ENCODE peak calls at places on chromosomes 6 and 20, in seven cellular contexts. One of them, this sample, is unnamed.

GRCh38 chr6:87136963-87137362 is 18.4 kb upstream of the ZNF292 start:
- DNase-seq in stomach: no peak
- DNase-seq in K562: no peak
- DNase-seq in H1: no peak
- DNase-seq in vagina: no peak
- DNase-seq in sigmoid colon: no peak
- DNase-seq in A549: no peak
- DNase-seq in this sample: no peak

GRCh38 chr6:104689551-104690205 is 170.0 kb downstream of the HACE1 start:
- DNase-seq in stomach: no peak
- DNase-seq in K562: no peak
- DNase-seq in H1: no peak
- DNase-seq in vagina: no peak
- DNase-seq in sigmoid colon: no peak
- DNase-seq in A549: no peak
- DNase-seq in this sample: no peak

GRCh38 chr6:36823421-36824096 is 15.7 kb downstream of the CPNE5 start:
- DNase-seq in stomach: no peak
- DNase-seq in K562: no peak
- DNase-seq in H1: no peak
- DNase-seq in vagina: no peak
- DNase-seq in sigmoid colon: no peak
- DNase-seq in A549: no peak
- DNase-seq in this sample: no peak

GRCh38 chr6:25959890-25960531 is 2.6 kb upstream of the TRIM38 start:
- DNase-seq in stomach: no peak
- DNase-seq in K562: no peak
- DNase-seq in H1: no peak
- DNase-seq in vagina: no peak
- DNase-seq in sigmoid colon: no peak
- DNase-seq in A549: no peak
- DNase-seq in this sample: no peak

GRCh38 chr6:45115696-45116095 is 212.4 kb upstream of the RUNX2 start:
- DNase-seq in stomach: no peak
- DNase-seq in K562: no peak
- DNase-seq in H1: no peak
- DNase-seq in vagina: no peak
- DNase-seq in sigmoid colon: no peak
- DNase-seq in A549: peak; percentile 9
- DNase-seq in this sample: no peak

GRCh38 chr6:111468329-111469012 is 14.5 kb downstream of the REV3L start:
- DNase-seq in stomach: no peak
- DNase-seq in K562: no peak
- DNase-seq in H1: no peak
- DNase-seq in vagina: no peak
- DNase-seq in sigmoid colon: no peak
- DNase-seq in A549: no peak
- DNase-seq in this sample: peak; percentile 15

GRCh38 chr6:44077201-44077946 is 49.9 kb downstream of the MRPL14 start:
- DNase-seq in stomach: no peak
- DNase-seq in K562: no peak
- DNase-seq in H1: no peak
- DNase-seq in vagina: no peak
- DNase-seq in sigmoid colon: no peak
- DNase-seq in A549: no peak
- DNase-seq in this sample: no peak

GRCh38 chr6:146364816-146365594 is 178.6 kb upstream of the RAB32 start:
- DNase-seq in stomach: no peak
- DNase-seq in K562: no peak
- DNase-seq in H1: no peak
- DNase-seq in vagina: no peak
- DNase-seq in sigmoid colon: no peak
- DNase-seq in A549: no peak
- DNase-seq in this sample: no peak

GRCh38 chr6:105492706-105493673 is 90.1 kb upstream of the PREP start:
- DNase-seq in stomach: no peak
- DNase-seq in K562: no peak
- DNase-seq in H1: no peak
- DNase-seq in vagina: no peak
- DNase-seq in sigmoid colon: no peak
- DNase-seq in A549: peak; percentile 23
- DNase-seq in this sample: no peak

GRCh38 chr6:157464653-157465535 is 83.9 kb downstream of the ZDHHC14 start:
- DNase-seq in stomach: no peak
- DNase-seq in K562: no peak
- DNase-seq in H1: no peak
- DNase-seq in vagina: no peak
- DNase-seq in sigmoid colon: no peak
- DNase-seq in A549: no peak
- DNase-seq in this sample: peak; percentile 24

GRCh38 chr6:84282566-84282965 is 55.1 kb upstream of the CEP162 start:
- DNase-seq in stomach: no peak
- DNase-seq in K562: no peak
- DNase-seq in H1: no peak
- DNase-seq in vagina: no peak
- DNase-seq in sigmoid colon: no peak
- DNase-seq in A549: no peak
- DNase-seq in this sample: peak; percentile 20

GRCh38 chr20:52978851-52979250 is 6.7 kb downstream of the TSHZ2 start:
- DNase-seq in stomach: no peak
- DNase-seq in K562: no peak
- DNase-seq in H1: no peak
- DNase-seq in vagina: no peak
- DNase-seq in sigmoid colon: no peak
- DNase-seq in A549: no peak
- DNase-seq in this sample: no peak

GRCh38 chr20:45138451-45139300 is 14.4 kb upstream of the WFDC12 start:
- DNase-seq in stomach: peak; percentile 62
- DNase-seq in K562: peak; percentile 79
- DNase-seq in H1: peak; percentile 56
- DNase-seq in vagina: no peak
- DNase-seq in sigmoid colon: no peak
- DNase-seq in A549: peak; percentile 59
- DNase-seq in this sample: peak; percentile 68

GRCh38 chr6:5249451-5250122 is 11.2 kb downstream of the LYRM4 start:
- DNase-seq in stomach: no peak
- DNase-seq in K562: no peak
- DNase-seq in H1: no peak
- DNase-seq in vagina: no peak
- DNase-seq in sigmoid colon: no peak
- DNase-seq in A549: no peak
- DNase-seq in this sample: no peak

GRCh38 chr6:93040375-93040774 is 379.0 kb downstream of the EPHA7 start:
- DNase-seq in stomach: no peak
- DNase-seq in K562: no peak
- DNase-seq in H1: no peak
- DNase-seq in vagina: no peak
- DNase-seq in sigmoid colon: no peak
- DNase-seq in A549: no peak
- DNase-seq in this sample: no peak

GRCh38 chr6:168302534-168302933 is 17.0 kb downstream of the DACT2 start:
- DNase-seq in stomach: no peak
- DNase-seq in K562: peak; percentile 24
- DNase-seq in H1: no peak
- DNase-seq in vagina: no peak
- DNase-seq in sigmoid colon: no peak
- DNase-seq in A549: peak; percentile 11
- DNase-seq in this sample: peak; percentile 78

GRCh38 chr6:23316131-23316530 is 746.8 kb downstream of the HDGFL1 start:
- DNase-seq in stomach: no peak
- DNase-seq in K562: no peak
- DNase-seq in H1: no peak
- DNase-seq in vagina: no peak
- DNase-seq in sigmoid colon: no peak
- DNase-seq in A549: no peak
- DNase-seq in this sample: no peak

GRCh38 chr6:29524444-29524843 is 35.1 kb downstream of the UBD start:
- DNase-seq in stomach: no peak
- DNase-seq in K562: no peak
- DNase-seq in H1: no peak
- DNase-seq in vagina: peak; percentile 14
- DNase-seq in sigmoid colon: no peak
- DNase-seq in A549: no peak
- DNase-seq in this sample: no peak

GRCh38 chr6:169406794-169407193 is 153.1 kb upstream of the THBS2 start:
- DNase-seq in stomach: no peak
- DNase-seq in K562: no peak
- DNase-seq in H1: no peak
- DNase-seq in vagina: no peak
- DNase-seq in sigmoid colon: no peak
- DNase-seq in A549: no peak
- DNase-seq in this sample: no peak

GRCh38 chr6:8441452-8441851 is 6.1 kb upstream of the SLC35B3 start:
- DNase-seq in stomach: no peak
- DNase-seq in K562: no peak
- DNase-seq in H1: no peak
- DNase-seq in vagina: no peak
- DNase-seq in sigmoid colon: no peak
- DNase-seq in A549: no peak
- DNase-seq in this sample: no peak

GRCh38 chr6:84243240-84243639 is 15.8 kb upstream of the CEP162 start:
- DNase-seq in stomach: no peak
- DNase-seq in K562: no peak
- DNase-seq in H1: no peak
- DNase-seq in vagina: no peak
- DNase-seq in sigmoid colon: no peak
- DNase-seq in A549: no peak
- DNase-seq in this sample: peak; percentile 12

GRCh38 chr6:106556368-106556960 is 72.8 kb downstream of the RTN4IP1 start:
- DNase-seq in stomach: no peak
- DNase-seq in K562: no peak
- DNase-seq in H1: no peak
- DNase-seq in vagina: no peak
- DNase-seq in sigmoid colon: no peak
- DNase-seq in A549: peak; percentile 26
- DNase-seq in this sample: peak; percentile 18

GRCh38 chr6:109998159-109998785 is 20.2 kb downstream of the GPR6 start:
- DNase-seq in stomach: no peak
- DNase-seq in K562: no peak
- DNase-seq in H1: no peak
- DNase-seq in vagina: no peak
- DNase-seq in sigmoid colon: no peak
- DNase-seq in A549: no peak
- DNase-seq in this sample: no peak

GRCh38 chr20:47540443-47541354 is 39.0 kb downstream of the NCOA3 start:
- DNase-seq in stomach: no peak
- DNase-seq in K562: peak; percentile 24
- DNase-seq in H1: no peak
- DNase-seq in vagina: no peak
- DNase-seq in sigmoid colon: no peak
- DNase-seq in A549: peak; percentile 41
- DNase-seq in this sample: peak; percentile 17

GRCh38 chr6:44006123-44006871 is 121.0 kb downstream of the MRPL14 start:
- DNase-seq in stomach: no peak
- DNase-seq in K562: no peak
- DNase-seq in H1: no peak
- DNase-seq in vagina: no peak
- DNase-seq in sigmoid colon: no peak
- DNase-seq in A549: no peak
- DNase-seq in this sample: no peak

GRCh38 chr20:24771651-24772061 is 177.4 kb upstream of the CST7 start:
- DNase-seq in stomach: peak; percentile 24
- DNase-seq in K562: no peak
- DNase-seq in H1: no peak
- DNase-seq in vagina: no peak
- DNase-seq in sigmoid colon: no peak
- DNase-seq in A549: no peak
- DNase-seq in this sample: no peak

DNA sequence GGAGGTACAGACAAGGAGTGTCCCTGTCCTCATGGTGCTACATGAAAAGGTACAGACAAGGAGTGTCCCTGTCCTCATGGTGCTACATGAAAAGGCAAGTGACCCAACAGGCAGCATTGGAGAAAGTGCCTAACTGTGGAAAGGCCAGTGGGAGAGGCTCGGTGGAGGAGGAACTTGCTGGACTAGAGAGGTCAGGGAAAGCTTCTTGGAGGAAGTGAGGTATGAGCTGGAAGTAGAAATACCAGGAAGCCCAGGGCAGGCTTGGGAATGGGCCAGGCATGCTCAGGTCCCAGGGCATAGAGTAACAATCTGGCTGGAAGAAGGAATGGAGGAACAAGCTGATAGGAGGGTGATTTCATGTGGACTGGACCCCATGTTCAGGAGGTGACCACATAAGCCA is 59.8 kb upstream of the FNDC1 start:
- DNase-seq in stomach: peak; percentile 28
- DNase-seq in K562: no peak
- DNase-seq in H1: no peak
- DNase-seq in vagina: no peak
- DNase-seq in sigmoid colon: no peak
- DNase-seq in A549: no peak
- DNase-seq in this sample: no peak
- TF ChIP-seq POLR2A in stomach: no peak
- TF ChIP-seq POLR2A in K562: no peak
- TF ChIP-seq POLR2A in H1: no peak
- TF ChIP-seq POLR2A in vagina: no peak
- TF ChIP-seq POLR2A in sigmoid colon: no peak
- TF ChIP-seq POLR2A in A549: no peak
- TF ChIP-seq POLR2A in this sample: no peak

DNA sequence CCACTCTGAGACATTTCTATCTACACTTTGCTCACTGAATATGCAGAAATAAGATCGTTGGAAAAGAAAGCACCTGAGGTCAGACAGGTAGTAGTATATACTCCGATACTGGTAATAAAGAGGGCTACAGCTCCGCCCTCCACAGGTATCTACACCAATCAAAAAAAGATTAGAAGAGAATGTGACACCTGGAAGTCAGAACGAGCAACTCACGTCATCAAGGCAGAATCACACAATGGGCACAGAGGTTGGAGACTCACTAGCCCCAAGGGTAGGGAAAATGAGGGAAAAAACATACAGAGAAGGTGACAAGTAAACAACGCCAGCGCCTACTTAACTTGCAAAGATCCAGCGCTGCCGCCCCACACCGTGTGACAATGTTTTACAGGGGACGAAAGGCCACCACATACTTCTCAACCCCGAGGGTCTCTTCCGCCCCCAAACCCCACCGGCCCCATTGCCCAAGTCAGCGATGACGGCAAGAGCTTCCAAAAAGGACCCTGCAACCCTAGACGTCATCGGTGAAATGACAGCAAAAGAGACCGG is 656 bp downstream of the LMBRD1 start:
- DNase-seq in stomach: peak; percentile 69
- DNase-seq in K562: no peak
- DNase-seq in H1: no peak
- DNase-seq in vagina: no peak
- DNase-seq in sigmoid colon: no peak
- DNase-seq in A549: peak; percentile 23
- DNase-seq in this sample: no peak
- TF ChIP-seq POLR2A in stomach: peak; percentile 83
- TF ChIP-seq POLR2A in K562: peak; percentile 13
- TF ChIP-seq POLR2A in H1: peak; percentile 79
- TF ChIP-seq POLR2A in vagina: peak; percentile 20
- TF ChIP-seq POLR2A in sigmoid colon: peak; percentile 58
- TF ChIP-seq POLR2A in A549: no peak
- TF ChIP-seq POLR2A in this sample: no peak

GRCh38 chr6:134176283-134176975 is 124.0 kb upstream of the SLC2A12 start:
- DNase-seq in stomach: peak; percentile 62
- DNase-seq in K562: no peak
- DNase-seq in H1: no peak
- DNase-seq in vagina: no peak
- DNase-seq in sigmoid colon: peak; percentile 73
- DNase-seq in A549: no peak
- DNase-seq in this sample: peak; percentile 59
- TF ChIP-seq POLR2A in stomach: no peak
- TF ChIP-seq POLR2A in K562: no peak
- TF ChIP-seq POLR2A in H1: no peak
- TF ChIP-seq POLR2A in vagina: no peak
- TF ChIP-seq POLR2A in sigmoid colon: no peak
- TF ChIP-seq POLR2A in A549: no peak
- TF ChIP-seq POLR2A in this sample: no peak

GRCh38 chr20:51554538-51555165 is 12.1 kb upstream of the NFATC2 start:
- DNase-seq in stomach: no peak
- DNase-seq in K562: no peak
- DNase-seq in H1: no peak
- DNase-seq in vagina: no peak
- DNase-seq in sigmoid colon: no peak
- DNase-seq in A549: no peak
- DNase-seq in this sample: no peak
- TF ChIP-seq POLR2A in stomach: no peak
- TF ChIP-seq POLR2A in K562: no peak
- TF ChIP-seq POLR2A in H1: no peak
- TF ChIP-seq POLR2A in vagina: no peak
- TF ChIP-seq POLR2A in sigmoid colon: no peak
- TF ChIP-seq POLR2A in A549: no peak
- TF ChIP-seq POLR2A in this sample: no peak